ENCODE peak calls at places on chromosomes 7 and 10, in nine cellular contexts. One of them, this sample, is unnamed.
A peak's percentile ranks its signal among the peaks of the same experiment; 100 is the strongest.

GRCh38 chr7:159115601-159116501 is 28.8 kb downstream of the VIPR2 start:
- DNase-seq in GM23338: no peak
- DNase-seq in body of pancreas: peak; percentile 91
- DNase-seq in progenitor cell of endocrine pancreas: no peak
- DNase-seq in mesothelial cell of epicardium: no peak
- DNase-seq in CD4-positive, alpha-beta T cell: no peak
- DNase-seq in mammary epithelial cell: no peak
- DNase-seq in CD8-positive, alpha-beta T cell: no peak
- DNase-seq in AG09319: no peak
- DNase-seq in this sample: no peak

GRCh38 chr7:120783273-120783672 is 74.7 kb downstream of the TSPAN12 start:
- DNase-seq in GM23338: no peak
- DNase-seq in body of pancreas: no peak
- DNase-seq in progenitor cell of endocrine pancreas: no peak
- DNase-seq in mesothelial cell of epicardium: no peak
- DNase-seq in CD4-positive, alpha-beta T cell: no peak
- DNase-seq in mammary epithelial cell: no peak
- DNase-seq in CD8-positive, alpha-beta T cell: no peak
- DNase-seq in AG09319: no peak
- DNase-seq in this sample: no peak

GRCh38 chr10:110919349-110919931 is at the start of gene SHOC2:
- DNase-seq in GM23338: peak; percentile 100
- DNase-seq in body of pancreas: peak; percentile 99
- DNase-seq in progenitor cell of endocrine pancreas: peak; percentile 61
- DNase-seq in mesothelial cell of epicardium: peak; percentile 97
- DNase-seq in CD4-positive, alpha-beta T cell: peak; percentile 93
- DNase-seq in mammary epithelial cell: no peak
- DNase-seq in CD8-positive, alpha-beta T cell: peak; percentile 96
- DNase-seq in AG09319: no peak
- DNase-seq in this sample: no peak

GRCh38 chr7:101232141-101232821 is 5.3 kb downstream of the CLDN15 start:
- DNase-seq in GM23338: peak; percentile 89
- DNase-seq in body of pancreas: peak; percentile 69
- DNase-seq in progenitor cell of endocrine pancreas: peak; percentile 36
- DNase-seq in mesothelial cell of epicardium: no peak
- DNase-seq in CD4-positive, alpha-beta T cell: no peak
- DNase-seq in mammary epithelial cell: peak; percentile 73
- DNase-seq in CD8-positive, alpha-beta T cell: no peak
- DNase-seq in AG09319: no peak
- DNase-seq in this sample: no peak

GRCh38 chr7:112411186-112411795 is 39.0 kb upstream of the IFRD1 start:
- DNase-seq in GM23338: no peak
- DNase-seq in body of pancreas: peak; percentile 30
- DNase-seq in progenitor cell of endocrine pancreas: no peak
- DNase-seq in mesothelial cell of epicardium: no peak
- DNase-seq in CD4-positive, alpha-beta T cell: no peak
- DNase-seq in mammary epithelial cell: peak; percentile 26
- DNase-seq in CD8-positive, alpha-beta T cell: no peak
- DNase-seq in AG09319: no peak
- DNase-seq in this sample: no peak

GRCh38 chr7:40297741-40298311 is 163.0 kb downstream of the SUGCT start:
- DNase-seq in GM23338: no peak
- DNase-seq in body of pancreas: no peak
- DNase-seq in progenitor cell of endocrine pancreas: no peak
- DNase-seq in mesothelial cell of epicardium: no peak
- DNase-seq in CD4-positive, alpha-beta T cell: no peak
- DNase-seq in mammary epithelial cell: peak; percentile 16
- DNase-seq in CD8-positive, alpha-beta T cell: no peak
- DNase-seq in AG09319: no peak
- DNase-seq in this sample: no peak

GRCh38 chr10:132396495-132397035 is 435 bp upstream of the PWWP2B start:
- DNase-seq in GM23338: peak; percentile 74
- DNase-seq in body of pancreas: peak; percentile 74
- DNase-seq in progenitor cell of endocrine pancreas: peak; percentile 62
- DNase-seq in mesothelial cell of epicardium: no peak
- DNase-seq in CD4-positive, alpha-beta T cell: peak; percentile 54
- DNase-seq in mammary epithelial cell: no peak
- DNase-seq in CD8-positive, alpha-beta T cell: peak; percentile 53
- DNase-seq in AG09319: no peak
- DNase-seq in this sample: no peak

GRCh38 chr7:158239290-158239981 is 348.2 kb downstream of the PTPRN2 start:
- DNase-seq in GM23338: no peak
- DNase-seq in body of pancreas: no peak
- DNase-seq in progenitor cell of endocrine pancreas: no peak
- DNase-seq in mesothelial cell of epicardium: no peak
- DNase-seq in CD4-positive, alpha-beta T cell: no peak
- DNase-seq in mammary epithelial cell: no peak
- DNase-seq in CD8-positive, alpha-beta T cell: no peak
- DNase-seq in AG09319: no peak
- DNase-seq in this sample: no peak

GRCh38 chr10:27506280-27506679 is 2.2 kb downstream of the RAB18 start:
- DNase-seq in GM23338: no peak
- DNase-seq in body of pancreas: no peak
- DNase-seq in progenitor cell of endocrine pancreas: no peak
- DNase-seq in mesothelial cell of epicardium: no peak
- DNase-seq in CD4-positive, alpha-beta T cell: no peak
- DNase-seq in mammary epithelial cell: no peak
- DNase-seq in CD8-positive, alpha-beta T cell: no peak
- DNase-seq in AG09319: no peak
- DNase-seq in this sample: no peak

GRCh38 chr10:71212249-71213126 is at the start of gene UNC5B:
- DNase-seq in GM23338: peak; percentile 91
- DNase-seq in body of pancreas: peak; percentile 92
- DNase-seq in progenitor cell of endocrine pancreas: peak; percentile 91
- DNase-seq in mesothelial cell of epicardium: peak; percentile 90
- DNase-seq in CD4-positive, alpha-beta T cell: peak; percentile 21
- DNase-seq in mammary epithelial cell: peak; percentile 90
- DNase-seq in CD8-positive, alpha-beta T cell: peak; percentile 40
- DNase-seq in AG09319: peak; percentile 72
- DNase-seq in this sample: no peak

DNA sequence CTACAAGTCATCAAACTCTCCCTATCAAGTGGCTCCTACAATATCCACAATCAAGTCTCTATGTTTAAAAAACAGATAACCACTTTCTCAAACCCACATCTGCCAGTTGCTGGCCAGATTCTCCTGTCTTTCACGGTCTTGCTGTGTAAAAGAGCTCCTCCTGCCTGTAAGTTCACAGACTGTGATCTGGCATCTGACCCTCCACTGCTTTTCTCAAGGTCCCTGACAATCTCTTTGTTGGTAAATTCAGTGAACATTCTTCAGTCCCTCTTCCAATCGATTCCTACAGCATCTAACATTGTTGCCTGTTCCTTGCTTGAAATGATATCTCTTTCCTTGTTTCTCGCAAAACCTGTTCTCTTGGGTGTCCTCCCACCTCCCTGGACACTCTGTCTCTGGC is 18.5 kb upstream of the LMOD2 start:
- DNase-seq in GM23338: peak; percentile 47
- DNase-seq in body of pancreas: no peak
- DNase-seq in progenitor cell of endocrine pancreas: no peak
- DNase-seq in mesothelial cell of epicardium: no peak
- DNase-seq in CD4-positive, alpha-beta T cell: no peak
- DNase-seq in mammary epithelial cell: no peak
- DNase-seq in CD8-positive, alpha-beta T cell: no peak
- DNase-seq in AG09319: no peak
- DNase-seq in this sample: no peak
- TF ChIP-seq CTCF in GM23338: no peak
- TF ChIP-seq CTCF in body of pancreas: no peak
- TF ChIP-seq CTCF in progenitor cell of endocrine pancreas: no peak
- TF ChIP-seq CTCF in mesothelial cell of epicardium: no peak
- TF ChIP-seq CTCF in CD4-positive, alpha-beta T cell: no peak
- TF ChIP-seq CTCF in mammary epithelial cell: no peak
- TF ChIP-seq CTCF in CD8-positive, alpha-beta T cell: no peak
- TF ChIP-seq CTCF in AG09319: no peak
- TF ChIP-seq CTCF in this sample: peak; percentile 10

GRCh38 chr10:72245949-72246525 is 27.7 kb upstream of the DDIT4 start:
- DNase-seq in GM23338: no peak
- DNase-seq in body of pancreas: no peak
- DNase-seq in progenitor cell of endocrine pancreas: no peak
- DNase-seq in mesothelial cell of epicardium: no peak
- DNase-seq in CD4-positive, alpha-beta T cell: no peak
- DNase-seq in mammary epithelial cell: no peak
- DNase-seq in CD8-positive, alpha-beta T cell: no peak
- DNase-seq in AG09319: no peak
- DNase-seq in this sample: no peak

GRCh38 chr10:72242675-72243074 is 26.6 kb upstream of the ASCC1 start:
- DNase-seq in GM23338: peak; percentile 31
- DNase-seq in body of pancreas: peak; percentile 30
- DNase-seq in progenitor cell of endocrine pancreas: no peak
- DNase-seq in mesothelial cell of epicardium: no peak
- DNase-seq in CD4-positive, alpha-beta T cell: no peak
- DNase-seq in mammary epithelial cell: no peak
- DNase-seq in CD8-positive, alpha-beta T cell: no peak
- DNase-seq in AG09319: no peak
- DNase-seq in this sample: no peak

GRCh38 chr10:72241853-72242252 is 25.8 kb upstream of the ASCC1 start:
- DNase-seq in GM23338: no peak
- DNase-seq in body of pancreas: no peak
- DNase-seq in progenitor cell of endocrine pancreas: no peak
- DNase-seq in mesothelial cell of epicardium: no peak
- DNase-seq in CD4-positive, alpha-beta T cell: no peak
- DNase-seq in mammary epithelial cell: no peak
- DNase-seq in CD8-positive, alpha-beta T cell: no peak
- DNase-seq in AG09319: no peak
- DNase-seq in this sample: no peak

GRCh38 chr10:72244573-72245038 is 28.5 kb upstream of the ASCC1 start:
- DNase-seq in GM23338: no peak
- DNase-seq in body of pancreas: no peak
- DNase-seq in progenitor cell of endocrine pancreas: no peak
- DNase-seq in mesothelial cell of epicardium: no peak
- DNase-seq in CD4-positive, alpha-beta T cell: no peak
- DNase-seq in mammary epithelial cell: no peak
- DNase-seq in CD8-positive, alpha-beta T cell: no peak
- DNase-seq in AG09319: no peak
- DNase-seq in this sample: no peak

GRCh38 chr10:72243822-72244437 is 27.9 kb upstream of the ASCC1 start:
- DNase-seq in GM23338: no peak
- DNase-seq in body of pancreas: no peak
- DNase-seq in progenitor cell of endocrine pancreas: no peak
- DNase-seq in mesothelial cell of epicardium: no peak
- DNase-seq in CD4-positive, alpha-beta T cell: no peak
- DNase-seq in mammary epithelial cell: peak; percentile 36
- DNase-seq in CD8-positive, alpha-beta T cell: no peak
- DNase-seq in AG09319: peak; percentile 94
- DNase-seq in this sample: peak; percentile 92
- TF ChIP-seq CTCF in GM23338: peak; percentile 13
- TF ChIP-seq CTCF in body of pancreas: peak; percentile 31
- TF ChIP-seq CTCF in progenitor cell of endocrine pancreas: no peak
- TF ChIP-seq CTCF in mesothelial cell of epicardium: peak; percentile 20
- TF ChIP-seq CTCF in CD4-positive, alpha-beta T cell: no peak
- TF ChIP-seq CTCF in mammary epithelial cell: peak; percentile 31
- TF ChIP-seq CTCF in CD8-positive, alpha-beta T cell: no peak
- TF ChIP-seq CTCF in AG09319: peak; percentile 55
- TF ChIP-seq CTCF in this sample: peak; percentile 56

GRCh38 chr7:7681191-7681935 is 37.0 kb downstream of the RPA3 start:
- DNase-seq in GM23338: peak; percentile 71
- DNase-seq in body of pancreas: peak; percentile 56
- DNase-seq in progenitor cell of endocrine pancreas: no peak
- DNase-seq in mesothelial cell of epicardium: no peak
- DNase-seq in CD4-positive, alpha-beta T cell: no peak
- DNase-seq in mammary epithelial cell: peak; percentile 66
- DNase-seq in CD8-positive, alpha-beta T cell: peak; percentile 13
- DNase-seq in AG09319: peak; percentile 28
- DNase-seq in this sample: peak; percentile 12
- TF ChIP-seq CTCF in GM23338: peak; percentile 66
- TF ChIP-seq CTCF in body of pancreas: peak; percentile 75
- TF ChIP-seq CTCF in progenitor cell of endocrine pancreas: peak; percentile 52
- TF ChIP-seq CTCF in mesothelial cell of epicardium: peak; percentile 59
- TF ChIP-seq CTCF in CD4-positive, alpha-beta T cell: peak; percentile 78
- TF ChIP-seq CTCF in mammary epithelial cell: peak; percentile 60
- TF ChIP-seq CTCF in CD8-positive, alpha-beta T cell: peak; percentile 81
- TF ChIP-seq CTCF in AG09319: peak; percentile 60
- TF ChIP-seq CTCF in this sample: peak; percentile 60

GRCh38 chr10:6017781-6018354 is 40.5 kb upstream of the IL15RA start:
- DNase-seq in GM23338: no peak
- DNase-seq in body of pancreas: no peak
- DNase-seq in progenitor cell of endocrine pancreas: no peak
- DNase-seq in mesothelial cell of epicardium: no peak
- DNase-seq in CD4-positive, alpha-beta T cell: no peak
- DNase-seq in mammary epithelial cell: no peak
- DNase-seq in CD8-positive, alpha-beta T cell: no peak
- DNase-seq in AG09319: no peak
- DNase-seq in this sample: no peak

GRCh38 chr10:6013413-6014192 is 36.3 kb upstream of the IL15RA start:
- DNase-seq in GM23338: no peak
- DNase-seq in body of pancreas: no peak
- DNase-seq in progenitor cell of endocrine pancreas: no peak
- DNase-seq in mesothelial cell of epicardium: no peak
- DNase-seq in CD4-positive, alpha-beta T cell: no peak
- DNase-seq in mammary epithelial cell: no peak
- DNase-seq in CD8-positive, alpha-beta T cell: no peak
- DNase-seq in AG09319: no peak
- DNase-seq in this sample: no peak

GRCh38 chr10:6011558-6011957 is 34.2 kb upstream of the IL15RA start:
- DNase-seq in GM23338: no peak
- DNase-seq in body of pancreas: no peak
- DNase-seq in progenitor cell of endocrine pancreas: no peak
- DNase-seq in mesothelial cell of epicardium: no peak
- DNase-seq in CD4-positive, alpha-beta T cell: no peak
- DNase-seq in mammary epithelial cell: no peak
- DNase-seq in CD8-positive, alpha-beta T cell: no peak
- DNase-seq in AG09319: no peak
- DNase-seq in this sample: no peak

GRCh38 chr10:6012506-6012905 is 35.2 kb upstream of the IL15RA start:
- DNase-seq in GM23338: no peak
- DNase-seq in body of pancreas: no peak
- DNase-seq in progenitor cell of endocrine pancreas: no peak
- DNase-seq in mesothelial cell of epicardium: no peak
- DNase-seq in CD4-positive, alpha-beta T cell: no peak
- DNase-seq in mammary epithelial cell: no peak
- DNase-seq in CD8-positive, alpha-beta T cell: no peak
- DNase-seq in AG09319: no peak
- DNase-seq in this sample: no peak

DNA sequence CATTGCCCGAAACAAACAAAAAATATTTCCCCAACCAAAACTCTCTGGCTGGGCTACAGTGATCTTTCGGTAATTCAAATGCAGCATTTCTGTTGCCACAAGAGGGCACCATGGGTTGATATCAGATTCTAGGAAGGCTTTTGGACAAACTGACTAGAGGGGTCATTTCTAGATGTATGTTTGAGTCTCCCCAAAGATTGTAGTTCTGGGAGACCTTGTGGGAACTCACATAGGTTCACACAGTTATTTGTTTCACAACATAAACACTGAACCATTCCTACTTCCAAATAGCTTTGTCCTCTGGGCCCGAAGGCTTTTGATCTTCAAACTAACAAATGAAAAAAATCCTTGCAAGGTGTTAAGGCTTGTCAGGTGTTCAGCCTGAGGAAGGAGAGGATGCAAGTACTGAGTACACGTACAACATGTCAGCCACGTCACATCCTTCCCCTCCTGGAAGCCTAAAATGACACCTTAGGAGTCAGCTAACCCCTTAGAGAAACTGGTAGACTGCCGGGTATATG is 37.0 kb upstream of the IL15RA start:
- DNase-seq in GM23338: peak; percentile 80
- DNase-seq in body of pancreas: peak; percentile 67
- DNase-seq in progenitor cell of endocrine pancreas: no peak
- DNase-seq in mesothelial cell of epicardium: no peak
- DNase-seq in CD4-positive, alpha-beta T cell: peak; percentile 54
- DNase-seq in mammary epithelial cell: peak; percentile 32
- DNase-seq in CD8-positive, alpha-beta T cell: peak; percentile 44
- DNase-seq in AG09319: peak; percentile 16
- DNase-seq in this sample: no peak
- TF ChIP-seq CTCF in GM23338: peak; percentile 88
- TF ChIP-seq CTCF in body of pancreas: peak; percentile 71
- TF ChIP-seq CTCF in progenitor cell of endocrine pancreas: peak; percentile 67
- TF ChIP-seq CTCF in mesothelial cell of epicardium: peak; percentile 56
- TF ChIP-seq CTCF in CD4-positive, alpha-beta T cell: peak; percentile 89
- TF ChIP-seq CTCF in mammary epithelial cell: peak; percentile 72
- TF ChIP-seq CTCF in CD8-positive, alpha-beta T cell: peak; percentile 84
- TF ChIP-seq CTCF in AG09319: peak; percentile 77
- TF ChIP-seq CTCF in this sample: peak; percentile 79